ENCODE peak calls at places on chromosomes 6 and 20, in ten cellular contexts. N is left cardiac atrium, W is A549, D is substantia nigra, A is COR-L47, E is NCI-H69, I is SHP77 treated with DMSO at 0.1 percent for 48 hours, K is heart right ventricle, H is posterior cingulate gyrus, T is ELF-1. O is an unnamed sample.

GRCh38 chr20:39778847-39779641 is 816.9 kb downstream of the DHX35 start:
- DNase-seq in N (no peak), W (no peak), D (peak), A (no peak), E (peak), I (no peak), K (no peak), H (no peak), T (no peak), O (no peak)

GRCh38 chr6:41635365-41635764 is 2.9 kb upstream of the MDFI start:
- DNase-seq in N (no peak), W (no peak), D (no peak), A (no peak), E (peak), I (no peak), K (no peak), H (peak), T (no peak), O (no peak)

GRCh38 chr6:16712931-16713484 is 48.3 kb downstream of the ATXN1 start:
- DNase-seq in N (peak), W (peak), D (no peak), A (no peak), E (peak), I (no peak), K (no peak), H (no peak), T (no peak), O (no peak)

GRCh38 chr6:100078509-100078908 is 84.5 kb upstream of the MCHR2 start:
- DNase-seq in N (no peak), W (peak), D (no peak), A (no peak), E (peak), I (no peak), K (no peak), H (no peak), T (peak), O (peak)

GRCh38 chr6:64249129-64249528 is 613.5 kb downstream of the PHF3 start:
- DNase-seq in N (no peak), W (peak), D (no peak), A (no peak), E (no peak), I (no peak), K (no peak), H (no peak), T (no peak), O (no peak)

GRCh38 chr6:139982652-139983051 is 608.2 kb upstream of the CITED2 start:
- DNase-seq in N (no peak), W (no peak), D (no peak), A (no peak), E (peak), I (no peak), K (no peak), H (no peak), T (peak), O (peak)

GRCh38 chr6:20924911-20925543 is 390.8 kb downstream of the CDKAL1 start:
- DNase-seq in N (no peak), W (no peak), D (no peak), A (no peak), E (no peak), I (no peak), K (no peak), H (no peak), T (no peak), O (no peak)

GRCh38 chr20:33829636-33830035 is 18.5 kb downstream of the CHMP4B start:
- DNase-seq in N (no peak), W (no peak), D (no peak), A (no peak), E (no peak), I (no peak), K (no peak), H (no peak), T (no peak), O (no peak)

GRCh38 chr20:23826541-23827018 is at the start of gene CST2:
- DNase-seq in N (no peak), W (peak), D (no peak), A (no peak), E (no peak), I (no peak), K (no peak), H (no peak), T (peak), O (peak)

GRCh38 chr6:157070403-157071107 is 252.8 kb downstream of the TMEM242 start:
- DNase-seq in N (no peak), W (no peak), D (no peak), A (no peak), E (peak), I (no peak), K (no peak), H (peak), T (no peak), O (no peak)

GRCh38 chr20:50273601-50274491 is 83.2 kb downstream of the CEBPB start:
- DNase-seq in N (no peak), W (peak), D (peak), A (no peak), E (no peak), I (no peak), K (no peak), H (no peak), T (no peak), O (peak)

GRCh38 chr6:112511441-112511840 is 164.3 kb downstream of the RFPL4B start:
- DNase-seq in N (no peak), W (no peak), D (no peak), A (no peak), E (no peak), I (no peak), K (no peak), H (no peak), T (no peak), O (peak)

GRCh38 chr6:100880149-100880900 is 804 bp downstream of the ASCC3 start:
- DNase-seq in N (no peak), W (peak), D (no peak), A (no peak), E (peak), I (no peak), K (no peak), H (no peak), T (no peak), O (peak)

GRCh38 chr20:31751126-31751525 is 12.0 kb downstream of the TPX2 start:
- DNase-seq in N (no peak), W (no peak), D (no peak), A (no peak), E (no peak), I (no peak), K (no peak), H (no peak), T (no peak), O (no peak)

GRCh38 chr6:30480536-30481156 is 8.7 kb upstream of the HLA-E start:
- DNase-seq in N (no peak), W (no peak), D (no peak), A (no peak), E (no peak), I (no peak), K (no peak), H (no peak), T (no peak), O (no peak)

GRCh38 chr20:8624616-8625015 is 444.3 kb upstream of the PLCB4 start:
- DNase-seq in N (no peak), W (no peak), D (no peak), A (no peak), E (no peak), I (no peak), K (no peak), H (no peak), T (no peak), O (no peak)

GRCh38 chr6:142845624-142846458 is 99.1 kb downstream of the HIVEP2 start:
- DNase-seq in N (peak), W (peak), D (peak), A (peak), E (peak), I (peak), K (peak), H (peak), T (peak), O (peak)

GRCh38 chr20:11389188-11389587 is 528.5 kb upstream of the BTBD3 start:
- DNase-seq in N (no peak), W (no peak), D (no peak), A (no peak), E (no peak), I (no peak), K (no peak), H (no peak), T (no peak), O (no peak)

GRCh38 chr6:112216699-112217551 is 37.4 kb downstream of the LAMA4 start:
- DNase-seq in N (no peak), W (peak), D (no peak), A (no peak), E (peak), I (no peak), K (no peak), H (no peak), T (no peak), O (peak)

GRCh38 chr6:106757722-106758467 is 128.5 kb downstream of the QRSL1 start:
- DNase-seq in N (no peak), W (no peak), D (no peak), A (no peak), E (peak), I (no peak), K (no peak), H (peak), T (no peak), O (peak)

O was measured in NCI-H82.